ENCODE peak calls at places on chromosomes 12 and 14, in eight cellular contexts. T is A549, F is foreskin fibroblast, R is heart right ventricle, D is adrenal gland, B is AG04450, X is PC-3, Y is kidney epithelial cell. L is an unnamed sample.

GRCh38 chr12:113208041-113208934 is 13.0 kb upstream of the TPCN1 start:
- DNase-seq in X (no peak), T (no peak), B (no peak), Y (no peak), F (peak), R (peak), D (peak), L (no peak)

GRCh38 chr14:52789118-52789517 is 2.3 kb downstream of the GNPNAT1 start:
- DNase-seq in F (no peak), X (no peak), B (no peak), T (no peak), Y (no peak), R (no peak), D (no peak), L (no peak)

GRCh38 chr14:58243790-58244555 is 670 bp upstream of the PSMA3 start:
- DNase-seq in D (no peak), F (peak), B (no peak), Y (no peak), T (peak), X (peak), R (no peak), L (peak)

GRCh38 chr12:12774791-12775190 is 10.7 kb upstream of the APOLD1 start:
- DNase-seq in B (no peak), T (no peak), X (no peak), D (no peak), Y (no peak), F (no peak), R (no peak), L (no peak)

GRCh38 chr12:111557271-111558106 is 41.6 kb downstream of the ATXN2 start:
- DNase-seq in Y (no peak), X (peak), R (no peak), T (no peak), F (no peak), B (no peak), D (no peak), L (peak)

GRCh38 chr14:78933948-78934524 is 763.9 kb downstream of the NRXN3 start:
- DNase-seq in B (peak), F (peak), R (no peak), D (no peak), X (peak), T (peak), Y (no peak), L (peak)

GRCh38 chr12:27843714-27844245 is 63.7 kb upstream of the MANSC4 start:
- DNase-seq in R (no peak), Y (no peak), T (no peak), B (no peak), D (no peak), X (no peak), F (no peak), L (peak)

GRCh38 chr12:45050751-45051489 is at the start of gene DBX2:
- DNase-seq in X (no peak), F (no peak), T (no peak), B (no peak), Y (no peak), R (no peak), D (no peak), L (no peak)

GRCh38 chr12:24788886-24789285 is 160.0 kb downstream of the BCAT1 start:
- DNase-seq in D (no peak), X (no peak), F (no peak), T (no peak), Y (no peak), B (no peak), R (no peak), L (peak)

GRCh38 chr12:21751517-21751916 is 23.0 kb downstream of the KCNJ8 start:
- DNase-seq in X (no peak), Y (no peak), F (no peak), D (peak), B (peak), T (no peak), R (peak), L (peak)

GRCh38 chr12:57069522-57069921 is 9.1 kb downstream of the NEMP1 start:
- DNase-seq in Y (no peak), X (peak), R (peak), F (peak), T (peak), B (peak), D (peak), L (peak)

GRCh38 chr14:80202888-80203562 is 8.3 kb downstream of the DIO2 start:
- DNase-seq in B (no peak), R (no peak), T (no peak), F (no peak), Y (no peak), D (no peak), X (peak), L (peak)

GRCh38 chr14:28704153-28704552 is 62.4 kb upstream of the FOXG1 start:
- DNase-seq in X (peak), R (no peak), Y (no peak), D (no peak), F (no peak), B (no peak), T (no peak), L (no peak)

GRCh38 chr12:130752692-130753230 is 36.7 kb upstream of the RIMBP2 start:
- DNase-seq in F (no peak), R (no peak), Y (no peak), X (no peak), D (no peak), T (no peak), B (no peak), L (no peak)

GRCh38 chr14:37142835-37143499 is 29.4 kb downstream of the SLC25A21 start:
- DNase-seq in R (no peak), X (peak), F (no peak), Y (peak), B (peak), D (no peak), T (no peak), L (no peak)

GRCh38 chr12:103505371-103506236 is 9.8 kb upstream of the C12orf42 start:
- DNase-seq in D (no peak), R (no peak), F (no peak), Y (peak), T (no peak), X (peak), B (no peak), L (no peak)

GRCh38 chr12:2410490-2410889 is 357.7 kb downstream of the CACNA1C start:
- DNase-seq in B (no peak), F (no peak), D (no peak), R (no peak), Y (no peak), X (no peak), T (no peak), L (no peak)

GRCh38 chr12:95658386-95658785 is 107.1 kb upstream of the USP44 start:
- DNase-seq in T (no peak), F (no peak), R (no peak), B (no peak), D (no peak), Y (no peak), X (no peak), L (no peak)

GRCh38 chr12:93145086-93145485 is 216.0 kb upstream of the EEA1 start:
- DNase-seq in X (peak), Y (no peak), B (no peak), F (no peak), D (no peak), T (no peak), R (no peak), L (no peak)

GRCh38 chr14:79395061-79395460 is 816.2 kb downstream of the DIO2 start:
- DNase-seq in B (peak), F (no peak), R (no peak), X (no peak), Y (no peak), T (no peak), D (no peak), L (peak)

GRCh38 chr14:77126461-77126990 is 15.1 kb downstream of the ZDHHC22 start:
- DNase-seq in T (no peak), R (no peak), B (no peak), F (no peak), Y (no peak), X (no peak), D (peak), L (no peak)

GRCh38 chr14:77126074-77126325 is 15.6 kb downstream of the ZDHHC22 start:
- DNase-seq in Y (no peak), D (no peak), R (no peak), T (no peak), B (no peak), F (no peak), X (no peak), L (no peak)

GRCh38 chr14:77123381-77124344 is 17.9 kb downstream of the ZDHHC22 start:
- DNase-seq in D (peak), F (no peak), B (no peak), X (peak), Y (peak), R (peak), T (no peak), L (no peak)

GRCh38 chr14:77124345-77125274 is 17.0 kb downstream of the ZDHHC22 start:
- DNase-seq in B (no peak), F (peak), Y (no peak), D (peak), X (peak), R (no peak), T (no peak), L (peak)

DNA sequence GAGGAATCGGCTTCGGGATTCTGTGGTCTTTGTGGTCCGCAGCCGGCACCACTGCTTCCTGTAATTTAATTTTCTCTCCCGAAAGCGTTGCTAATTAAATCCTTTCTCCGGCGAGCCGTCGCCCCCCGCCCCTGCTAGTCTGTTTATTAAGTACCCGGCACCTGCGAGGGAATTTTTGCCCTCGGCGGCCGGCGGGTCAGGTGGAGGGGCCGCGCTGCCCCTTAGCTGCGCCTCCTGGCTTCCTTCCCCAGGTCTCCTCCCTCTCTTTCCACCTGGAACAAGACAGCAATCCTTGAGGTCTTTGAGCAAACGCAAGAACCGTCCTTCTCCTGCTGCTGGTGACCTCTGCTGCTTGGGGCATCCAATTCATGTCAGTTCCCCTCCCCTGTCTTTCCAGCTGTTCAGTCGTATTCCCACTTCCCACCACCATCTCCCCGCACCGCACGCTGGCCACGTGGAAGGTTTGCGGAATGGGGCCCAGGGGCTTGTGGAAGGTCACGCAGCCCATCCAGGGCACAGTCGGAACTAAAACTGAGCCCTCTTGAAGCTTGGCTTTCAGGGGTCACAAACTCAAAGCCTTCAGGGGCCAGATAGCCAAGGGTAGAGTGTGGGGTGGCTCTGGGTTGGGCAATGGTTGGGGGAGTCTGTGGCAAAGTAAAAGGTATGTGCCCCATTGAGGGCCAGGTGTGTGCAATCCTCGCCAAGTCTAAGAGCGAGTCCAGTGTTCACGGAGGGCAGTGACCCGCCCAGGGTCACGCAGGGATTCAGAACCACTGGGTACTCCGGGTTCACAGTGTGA is 16.1 kb downstream of the ZDHHC22 start:
- DNase-seq in Y (no peak), F (no peak), D (peak), B (no peak), T (no peak), X (no peak), R (no peak), L (no peak)
- TF ChIP-seq CTCF in Y (no peak), F (no peak), D (no peak), B (no peak), T (peak), X (no peak), R (no peak), L (no peak)

GRCh38 chr12:110203546-110203945 is 77.5 kb upstream of the ATP2A2 start:
- DNase-seq in X (no peak), T (no peak), R (no peak), D (no peak), F (no peak), B (no peak), Y (no peak), L (no peak)
- H3K4me3 ChIP-seq in X (no peak), T (no peak), R (no peak), D (no peak), F (no peak), B (no peak), Y (no peak), L (no peak)

DNA sequence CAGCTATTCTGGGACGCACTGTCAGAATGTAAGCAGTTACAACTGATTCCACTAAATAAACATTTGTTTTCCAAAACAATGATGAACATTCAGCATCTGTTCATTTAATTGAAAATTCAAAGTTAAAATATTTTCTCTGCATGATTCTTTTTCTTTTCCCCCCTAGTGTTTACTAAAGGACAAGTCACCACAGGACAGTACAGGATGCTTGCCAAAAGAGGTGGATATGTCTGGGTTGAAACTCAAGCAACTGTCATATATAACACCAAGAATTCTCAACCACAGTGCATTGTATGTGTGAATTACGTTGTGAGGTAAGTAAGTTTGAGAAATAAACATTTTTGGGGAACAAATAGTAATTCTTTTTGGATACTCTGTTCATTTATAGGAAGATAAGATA is 28.2 kb upstream of the SNAPC1 start:
- DNase-seq in Y (no peak), X (peak), R (no peak), B (no peak), D (no peak), F (no peak), T (no peak), L (no peak)
- TF ChIP-seq CTCF in Y (no peak), X (peak), R (no peak), B (no peak), D (no peak), F (no peak), T (no peak), L (no peak)

DNA sequence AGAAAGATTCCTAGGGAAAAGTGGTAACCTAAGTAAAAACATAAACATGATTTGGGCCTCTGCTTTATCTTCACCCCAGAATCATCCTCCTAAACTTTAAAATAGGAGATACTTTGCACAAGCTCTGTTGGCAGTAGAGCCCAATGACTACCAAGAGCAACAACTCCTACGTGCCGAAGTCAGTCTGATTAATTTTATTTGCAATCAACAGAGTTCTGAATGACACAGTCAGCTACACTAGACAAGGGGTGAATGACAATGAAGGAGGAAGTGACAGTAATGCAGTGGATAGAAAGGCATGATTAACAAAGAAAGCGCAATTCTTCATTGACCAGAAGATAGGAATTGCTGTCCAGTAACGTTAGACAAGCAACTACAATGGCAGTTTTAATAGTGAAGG is 957.9 kb upstream of the USP15 start:
- DNase-seq in Y (no peak), D (no peak), B (no peak), R (no peak), X (no peak), T (no peak), F (no peak), L (no peak)
- H3K4me3 ChIP-seq in Y (no peak), D (no peak), B (no peak), R (no peak), X (no peak), T (no peak), F (no peak), L (no peak)

DNA sequence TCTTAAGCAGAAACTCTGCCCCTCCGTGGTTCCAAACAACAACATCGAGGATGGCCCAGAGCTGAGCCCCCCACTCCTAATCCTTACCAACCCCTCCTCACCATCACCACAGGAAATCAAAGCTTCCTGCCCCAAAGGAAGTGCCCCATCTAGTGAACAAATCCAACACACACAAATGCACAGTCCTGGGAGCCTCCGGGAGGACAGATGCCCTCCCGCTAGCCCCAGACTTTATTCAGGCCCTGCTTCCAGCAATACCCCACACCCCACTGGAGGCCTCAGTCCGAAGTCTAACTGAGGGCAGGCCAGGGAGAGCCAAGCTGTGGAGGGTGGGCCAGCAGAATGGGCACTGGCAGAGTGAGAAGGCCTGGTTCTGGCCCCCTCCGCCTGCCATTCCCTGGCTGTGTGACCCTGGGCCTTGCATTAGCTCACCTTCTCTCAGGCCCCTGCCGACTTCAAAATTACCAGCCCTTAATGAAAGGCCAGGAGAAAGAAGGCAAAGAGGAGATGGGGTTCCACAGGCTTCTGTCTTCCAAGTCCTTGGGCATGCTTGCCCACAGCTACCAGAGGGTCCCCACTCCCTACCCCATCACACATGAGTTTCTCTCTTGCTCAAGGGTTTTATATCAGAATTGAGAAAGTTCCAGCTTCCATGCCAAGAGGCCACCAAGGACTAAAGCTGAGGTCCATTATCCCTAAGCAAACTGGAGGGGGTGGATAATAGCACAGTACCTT is 2.3 kb downstream of the HDAC7 start:
- DNase-seq in D (no peak), T (peak), B (no peak), Y (no peak), X (no peak), R (no peak), F (no peak), L (peak)
- TF ChIP-seq CTCF in D (no peak), T (peak), B (peak), Y (peak), X (peak), R (no peak), F (peak), L (peak)

GRCh38 chr14:100546051-100546443 is 41.2 kb downstream of the BEGAIN start:
- DNase-seq in X (peak), F (no peak), B (no peak), D (no peak), Y (no peak), R (no peak), T (no peak), L (no peak)
- H3K4me3 ChIP-seq in X (no peak), F (no peak), B (no peak), D (no peak), Y (no peak), R (peak), T (peak), L (no peak)

GRCh38 chr12:62899568-62900390 is 35.2 kb downstream of the PPM1H start:
- DNase-seq in Y (no peak), B (no peak), X (no peak), T (no peak), D (no peak), F (no peak), R (no peak), L (no peak)
- TF ChIP-seq CTCF in Y (no peak), B (no peak), X (no peak), T (no peak), D (no peak), F (no peak), R (no peak), L (no peak)

GRCh38 chr14:68011629-68012028 is 192.1 kb downstream of the RAD51B start:
- DNase-seq in X (no peak), F (peak), D (no peak), Y (no peak), R (no peak), T (no peak), B (no peak), L (peak)
- H3K4me3 ChIP-seq in X (no peak), F (no peak), D (no peak), Y (no peak), R (no peak), T (no peak), B (no peak), L (no peak)

GRCh38 chr14:24241829-24242443 is 487 bp downstream of the TINF2 start:
- DNase-seq in X (peak), B (peak), T (peak), D (peak), F (peak), Y (no peak), R (peak), L (peak)
- TF ChIP-seq CTCF in X (peak), B (peak), T (no peak), D (peak), F (peak), Y (peak), R (peak), L (peak)